ENCODE peak calls at places on chromosome 5, in six cellular contexts. V is T-helper 17 cell; W is T-helper 9 cell; M is activated CD8-positive, alpha-beta memory T cell treated with anti-CD3 and anti-CD28 coated beads for 24 hours; P is aorta; E is AG08396. G is an unnamed sample.

GRCh38 chr5:122942164-122942914 is 94.2 kb downstream of the PPIC start:
- DNase-seq in E (no peak), P (no peak), W (no peak), V (no peak), M (no peak), G (no peak)

GRCh38 chr5:166947045-166947444 is 1344.4 kb upstream of the WWC1 start:
- DNase-seq in V (no peak), M (no peak), P (no peak), E (no peak), W (no peak), G (no peak)

GRCh38 chr5:40260351-40260750 is 419.4 kb upstream of the PTGER4 start:
- DNase-seq in W (no peak), V (no peak), M (no peak), P (no peak), E (no peak), G (no peak)

GRCh38 chr5:111158105-111158744 is 66.0 kb upstream of the CAMK4 start:
- DNase-seq in W (peak), V (peak), E (peak), M (peak), P (no peak), G (no peak)

GRCh38 chr5:153562189-153562588 is 71.7 kb downstream of the GRIA1 start:
- DNase-seq in W (no peak), V (no peak), P (no peak), E (peak), M (no peak), G (no peak)

GRCh38 chr5:174371600-174372094 is 326.1 kb downstream of the NSG2 start:
- DNase-seq in W (no peak), P (no peak), E (no peak), V (no peak), M (no peak), G (no peak)

GRCh38 chr5:115262405-115263247 is at the start of gene PGGT1B:
- DNase-seq in E (peak), M (peak), W (peak), V (peak), P (peak), G (peak)

GRCh38 chr5:147510885-147511284 is 1.0 kb upstream of the DPYSL3 start:
- DNase-seq in P (no peak), M (no peak), E (no peak), W (no peak), V (no peak), G (no peak)

GRCh38 chr5:176816043-176816745 is 5.8 kb downstream of the UNC5A start:
- DNase-seq in M (no peak), P (no peak), W (no peak), E (no peak), V (no peak), G (no peak)

GRCh38 chr5:150703767-150704166 is 2.9 kb upstream of the RBM22 start:
- DNase-seq in M (no peak), E (no peak), W (no peak), V (no peak), P (no peak), G (no peak)

GRCh38 chr5:139651863-139652787 is 4.0 kb downstream of the CXXC5 start:
- DNase-seq in V (peak), P (peak), W (peak), E (peak), M (peak), G (peak)

GRCh38 chr5:93926831-93927600 is 185.6 kb upstream of the POU5F2 start:
- DNase-seq in W (no peak), P (no peak), M (no peak), V (no peak), E (peak), G (no peak)

GRCh38 chr5:110757118-110757729 is 18.4 kb downstream of the SLC25A46 start:
- DNase-seq in V (no peak), P (no peak), M (no peak), E (no peak), W (no peak), G (no peak)

GRCh38 chr5:120684749-120685415 is 220.8 kb downstream of the PRR16 start:
- DNase-seq in W (no peak), P (no peak), V (no peak), E (no peak), M (no peak), G (no peak)

GRCh38 chr5:179242676-179243075 is 102.6 kb downstream of the ADAMTS2 start:
- DNase-seq in E (no peak), P (no peak), M (no peak), W (no peak), V (no peak), G (no peak)

GRCh38 chr5:9454012-9454481 is 91.8 kb downstream of the SEMA5A start:
- DNase-seq in M (no peak), E (no peak), W (no peak), V (no peak), P (no peak), G (no peak)

G was measured in activated gamma-delta T cell.